ENCODE peak calls at places on chromosome X, in seven cellular contexts. V is PC-3, N is endodermal cell, T is fibroblast of lung, F is GM23248, J is SK-N-SH, Y is neuronal stem cell. U is an unnamed sample.
A peak's percentile ranks its signal among the peaks of the same experiment; 100 is the strongest.

GRCh38 chrX:11461181-11462001 is 168.2 kb downstream of the AMELX start:
- DNase-seq in Y (no peak), V (no peak), F (peak; percentile 45), N (no peak), J (no peak), T (peak; percentile 71), U (no peak)

GRCh38 chrX:6738518-6739470 is 203.9 kb upstream of the VCX3A start:
- DNase-seq in J (no peak), T (no peak), N (no peak), Y (no peak), F (no peak), V (no peak), U (peak; percentile 93)

GRCh38 chrX:106050054-106050453 is 11.5 kb upstream of the SERPINA7 start:
- DNase-seq in N (no peak), T (no peak), J (no peak), V (no peak), Y (no peak), F (no peak), U (no peak)

GRCh38 chrX:68433155-68433980 is at the start of gene OPHN1:
- DNase-seq in F (peak; percentile 90), T (peak; percentile 84), Y (peak; percentile 65), V (peak; percentile 88), J (peak; percentile 70), N (peak; percentile 87), U (no peak)

GRCh38 chrX:9785944-9786741 is at the start of gene SHROOM2:
- DNase-seq in T (no peak), V (peak; percentile 23), F (peak; percentile 12), Y (no peak), N (peak; percentile 73), J (peak; percentile 72), U (no peak)

GRCh38 chrX:17968367-17968766 is 107.3 kb upstream of the RAI2 start:
- DNase-seq in Y (no peak), J (no peak), N (no peak), T (no peak), F (no peak), V (no peak), U (no peak)

GRCh38 chrX:1450381-1451161 is 2.1 kb downstream of the ASMTL start:
- DNase-seq in Y (no peak), F (no peak), J (no peak), N (peak; percentile 32), V (no peak), T (no peak), U (no peak)

GRCh38 chrX:134746379-134746723 is 88.1 kb upstream of the PLAC1 start:
- DNase-seq in T (peak; percentile 73), V (no peak), F (no peak), Y (no peak), N (no peak), J (no peak), U (no peak)

GRCh38 chrX:80816051-80816450 is 6.4 kb upstream of the BRWD3 start:
- DNase-seq in Y (no peak), N (no peak), F (no peak), J (no peak), V (no peak), T (no peak), U (no peak)

GRCh38 chrX:72358313-72358712 is 52.6 kb upstream of the CITED1 start:
- DNase-seq in T (peak; percentile 59), F (peak; percentile 62), N (no peak), V (peak; percentile 70), J (no peak), Y (no peak), U (no peak)

GRCh38 chrX:9141496-9141895 is 107.6 kb upstream of the FAM9B start:
- DNase-seq in V (no peak), Y (no peak), F (peak; percentile 80), J (no peak), N (no peak), T (peak; percentile 79), U (no peak)

GRCh38 chrX:39144965-39145364 is 343.7 kb downstream of the MID1IP1 start:
- DNase-seq in V (no peak), T (no peak), J (no peak), F (peak; percentile 21), Y (no peak), N (no peak), U (no peak)

GRCh38 chrX:133415276-133416105 is at the start of gene GPC4:
- DNase-seq in Y (peak; percentile 51), T (peak; percentile 65), J (peak; percentile 76), F (peak; percentile 57), V (peak; percentile 76), N (peak; percentile 90), U (no peak)

GRCh38 chrX:134501942-134502341 is 42.0 kb downstream of the HPRT1 start:
- DNase-seq in Y (no peak), F (no peak), N (no peak), T (no peak), J (no peak), V (no peak), U (no peak)

GRCh38 chrX:17046478-17047097 is 100.1 kb downstream of the REPS2 start:
- DNase-seq in J (peak; percentile 51), T (peak; percentile 63), F (peak; percentile 70), Y (peak; percentile 26), V (peak; percentile 77), N (peak; percentile 88), U (peak; percentile 21)

GRCh38 chrX:44972132-44972531 is 99.1 kb downstream of the KDM6A start:
- DNase-seq in J (no peak), N (no peak), T (no peak), V (no peak), F (no peak), Y (no peak), U (no peak)

GRCh38 chrX:46465203-46465602 is 80.0 kb downstream of the ZNF674 start:
- DNase-seq in V (no peak), N (no peak), J (no peak), T (no peak), Y (no peak), F (no peak), U (no peak)

GRCh38 chrX:40483502-40483901 is 97.3 kb upstream of the ATP6AP2 start:
- DNase-seq in J (no peak), T (no peak), Y (no peak), N (no peak), V (no peak), F (no peak), U (no peak)

GRCh38 chrX:123581586-123581985 is 151.3 kb downstream of the THOC2 start:
- DNase-seq in V (no peak), F (no peak), J (no peak), N (no peak), Y (no peak), T (no peak), U (no peak)

GRCh38 chrX:30620980-30621716 is 32.1 kb upstream of the GK start:
- DNase-seq in J (no peak), F (peak; percentile 88), Y (no peak), N (no peak), V (peak; percentile 78), T (peak; percentile 90), U (no peak)

GRCh38 chrX:23334871-23335599 is 386 bp downstream of the PTCHD1 start:
- DNase-seq in T (no peak), N (peak; percentile 79), F (no peak), J (peak; percentile 46), Y (no peak), V (no peak), U (no peak)

GRCh38 chrX:12946838-12947544 is 27.9 kb upstream of the TMSB4X start:
- DNase-seq in N (peak; percentile 97), T (peak; percentile 78), V (peak; percentile 93), F (peak; percentile 74), J (peak; percentile 62), Y (peak; percentile 67), U (peak; percentile 85)
- H3K9ac ChIP-seq in N (peak overlapping the region; percentile 12), T (no peak overlapping the region), V (peak overlapping the region; percentile 72), F (peak overlapping the region; percentile 79), J (peak overlapping the region; percentile 64), Y (no peak overlapping the region), U (peak overlapping the region; percentile 43)

DNA sequence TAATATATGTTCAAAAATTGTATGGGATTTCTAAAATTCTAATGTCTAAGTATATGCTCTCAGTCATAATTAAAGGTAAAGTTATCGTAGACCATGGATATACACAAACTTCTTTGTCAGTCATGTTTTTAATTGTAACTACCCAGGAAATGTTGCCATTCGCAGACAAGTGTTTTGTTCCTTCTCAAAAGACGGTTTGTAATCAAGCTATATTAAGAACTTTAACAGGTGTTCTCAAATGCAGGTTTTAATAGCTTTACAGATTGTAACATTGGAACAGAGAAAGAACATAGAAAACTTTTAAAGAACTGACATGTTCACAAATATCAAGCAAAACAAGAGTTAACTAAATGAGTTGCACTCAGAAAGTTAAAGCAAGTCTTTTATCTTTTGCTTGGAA is 58.9 kb downstream of the KDM5C start:
- DNase-seq in V (no peak), F (no peak), Y (no peak), T (no peak), J (no peak), N (no peak), U (no peak)
- H3K9ac ChIP-seq in V (no peak overlapping the region), F (no peak overlapping the region), Y (no peak overlapping the region), T (no peak overlapping the region), J (no peak overlapping the region), N (no peak overlapping the region), U (no peak overlapping the region)

GRCh38 chrX:8043546-8043945 is 116.3 kb upstream of the PNPLA4 start:
- DNase-seq in V (no peak), J (no peak), T (no peak), N (no peak), Y (no peak), F (no peak), U (no peak)

GRCh38 chrX:8043121-8043520 is 115.9 kb upstream of the PNPLA4 start:
- DNase-seq in Y (no peak), N (no peak), V (no peak), F (no peak), J (no peak), T (no peak), U (no peak)

GRCh38 chrX:8037593-8038348 is 110.6 kb upstream of the PNPLA4 start:
- DNase-seq in N (no peak), V (no peak), Y (no peak), J (no peak), F (no peak), T (no peak), U (no peak)

GRCh38 chrX:8044861-8045434 is 117.7 kb upstream of the PNPLA4 start:
- DNase-seq in V (no peak), N (no peak), T (peak; percentile 80), F (no peak), Y (no peak), J (no peak), U (no peak)

GRCh38 chrX:8042304-8042703 is 115.1 kb upstream of the PNPLA4 start:
- DNase-seq in V (peak; percentile 31), N (peak; percentile 59), T (no peak), F (no peak), J (peak; percentile 3), Y (no peak), U (no peak)
- H3K9ac ChIP-seq in V (no peak overlapping the region), N (no peak overlapping the region), T (no peak overlapping the region), F (no peak overlapping the region), J (no peak overlapping the region), Y (no peak overlapping the region), U (no peak overlapping the region)

DNA sequence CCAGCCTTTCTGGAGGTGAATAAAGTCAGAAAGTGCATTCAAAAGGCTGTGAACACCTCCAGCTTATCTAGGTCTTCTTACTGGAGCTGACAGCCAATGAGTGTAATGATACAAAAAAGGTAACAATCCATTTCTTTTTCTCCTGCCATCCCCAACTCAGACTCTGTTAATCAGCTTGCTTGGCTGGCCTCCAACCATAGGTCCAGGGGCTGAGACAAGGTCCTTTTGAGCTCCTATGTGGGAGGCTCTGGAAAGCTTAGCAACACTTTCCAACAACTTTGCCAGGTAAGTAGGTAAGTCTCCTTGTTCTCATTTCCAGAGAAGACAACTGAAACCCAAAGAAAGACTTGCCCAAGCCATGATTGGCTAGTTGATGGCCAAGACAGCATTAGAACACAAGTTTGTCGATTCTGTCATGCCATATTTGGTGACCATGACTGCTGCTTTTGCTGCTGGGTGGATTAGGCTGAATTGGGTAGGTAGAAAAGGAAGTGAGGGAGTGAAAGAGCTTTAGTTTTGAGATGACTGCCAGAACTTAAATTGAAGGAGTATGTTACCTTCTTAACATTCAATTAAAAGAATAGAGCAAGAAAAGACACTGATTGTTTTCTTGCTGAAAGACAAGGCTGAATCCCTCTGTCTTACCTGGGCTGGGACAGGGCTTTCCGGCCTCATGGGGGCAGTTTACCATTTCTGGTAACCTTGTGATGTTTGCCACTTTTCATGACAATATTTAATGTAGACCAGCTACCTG is 22.8 kb downstream of the VSIG4 start:
- DNase-seq in N (no peak), F (no peak), T (no peak), J (no peak), Y (no peak), V (no peak), U (no peak)
- H3K9ac ChIP-seq in N (no peak overlapping the region), F (no peak overlapping the region), T (no peak overlapping the region), J (no peak overlapping the region), Y (no peak overlapping the region), V (no peak overlapping the region), U (peak overlapping the region; percentile 15)

U was measured in GM12878.